ENCODE peak calls at places on chromosomes 16 and 17, in seven cellular contexts. K is HCT116, X is SK-N-SH, D is A549, P is K562, B is GM12878, V is WTC11. J is an unnamed sample.

GRCh38 chr16:85002643-85003042 is 8.7 kb downstream of the ZDHHC7 start:
- DNase-seq in K (no peak), X (no peak), D (no peak), P (no peak), B (no peak), V (no peak), J (no peak)

GRCh38 chr16:27918755-27919154 is 144.8 kb downstream of the GSG1L start:
- DNase-seq in K (peak), X (no peak), D (peak), P (no peak), B (no peak), V (no peak), J (no peak)

GRCh38 chr16:89452241-89452640 is 38.1 kb downstream of the ANKRD11 start:
- DNase-seq in K (no peak), X (no peak), D (no peak), P (no peak), B (no peak), V (no peak), J (no peak)

GRCh38 chr16:88575251-88575650 is 5.0 kb downstream of the ZC3H18 start:
- DNase-seq in K (no peak), X (no peak), D (no peak), P (no peak), B (no peak), V (no peak), J (no peak)

GRCh38 chr17:43868236-43868994 is 21.4 kb downstream of the CD300LG start:
- DNase-seq in K (no peak), X (no peak), D (no peak), P (no peak), B (no peak), V (no peak), J (peak)

GRCh38 chr16:23423496-23424049 is 29.4 kb downstream of the COG7 start:
- DNase-seq in K (peak), X (no peak), D (peak), P (no peak), B (no peak), V (no peak), J (no peak)

GRCh38 chr16:57809843-57810196 is 7.5 kb upstream of the KIFC3 start:
- DNase-seq in K (no peak), X (no peak), D (no peak), P (no peak), B (no peak), V (no peak), J (no peak)

GRCh38 chr16:15948532-15949209 is 745 bp upstream of the ABCC1 start:
- DNase-seq in K (no peak), X (no peak), D (no peak), P (no peak), B (no peak), V (no peak), J (no peak)

GRCh38 chr17:75738218-75738802 is 17.1 kb downstream of the ITGB4 start:
- DNase-seq in K (no peak), X (no peak), D (no peak), P (peak), B (no peak), V (no peak), J (peak)

GRCh38 chr17:51731941-51732722 is 426.4 kb downstream of the CA10 start:
- DNase-seq in K (no peak), X (no peak), D (no peak), P (no peak), B (no peak), V (no peak), J (no peak)

GRCh38 chr17:65742433-65743312 is 181.2 kb upstream of the AXIN2 start:
- DNase-seq in K (peak), X (peak), D (peak), P (no peak), B (no peak), V (no peak), J (no peak)

GRCh38 chr16:71867934-71868333 is 16.0 kb downstream of the ZNF821 start:
- DNase-seq in K (no peak), X (no peak), D (no peak), P (no peak), B (no peak), V (no peak), J (no peak)

GRCh38 chr17:7003745-7004144 is 7.9 kb downstream of the ALOX12 start:
- DNase-seq in K (no peak), X (no peak), D (no peak), P (no peak), B (no peak), V (no peak), J (no peak)

GRCh38 chr17:7005716-7006115 is 6.7 kb upstream of the RNASEK start:
- DNase-seq in K (no peak), X (no peak), D (no peak), P (no peak), B (no peak), V (no peak), J (no peak)

GRCh38 chr17:7007143-7007542 is 5.3 kb upstream of the RNASEK start:
- DNase-seq in K (no peak), X (no peak), D (no peak), P (no peak), B (no peak), V (no peak), J (no peak)

GRCh38 chr17:7002288-7003047 is 6.6 kb downstream of the ALOX12 start:
- DNase-seq in K (no peak), X (no peak), D (no peak), P (no peak), B (no peak), V (no peak), J (no peak)

GRCh38 chr17:7004398-7005253 is 7.8 kb upstream of the RNASEK start:
- DNase-seq in K (peak), X (peak), D (peak), P (peak), B (peak), V (no peak), J (peak)
- TF ChIP-seq MAX in K (no peak), X (no peak), D (no peak), P (no peak), B (no peak), V (no peak), J (no peak)

GRCh38 chr17:17460038-17460437 is 16.8 kb upstream of the MED9 start:
- DNase-seq in K (no peak), X (no peak), D (no peak), P (no peak), B (no peak), V (no peak), J (no peak)
- TF ChIP-seq MAX in K (no peak), X (no peak), D (no peak), P (no peak), B (no peak), V (no peak), J (no peak)

DNA sequence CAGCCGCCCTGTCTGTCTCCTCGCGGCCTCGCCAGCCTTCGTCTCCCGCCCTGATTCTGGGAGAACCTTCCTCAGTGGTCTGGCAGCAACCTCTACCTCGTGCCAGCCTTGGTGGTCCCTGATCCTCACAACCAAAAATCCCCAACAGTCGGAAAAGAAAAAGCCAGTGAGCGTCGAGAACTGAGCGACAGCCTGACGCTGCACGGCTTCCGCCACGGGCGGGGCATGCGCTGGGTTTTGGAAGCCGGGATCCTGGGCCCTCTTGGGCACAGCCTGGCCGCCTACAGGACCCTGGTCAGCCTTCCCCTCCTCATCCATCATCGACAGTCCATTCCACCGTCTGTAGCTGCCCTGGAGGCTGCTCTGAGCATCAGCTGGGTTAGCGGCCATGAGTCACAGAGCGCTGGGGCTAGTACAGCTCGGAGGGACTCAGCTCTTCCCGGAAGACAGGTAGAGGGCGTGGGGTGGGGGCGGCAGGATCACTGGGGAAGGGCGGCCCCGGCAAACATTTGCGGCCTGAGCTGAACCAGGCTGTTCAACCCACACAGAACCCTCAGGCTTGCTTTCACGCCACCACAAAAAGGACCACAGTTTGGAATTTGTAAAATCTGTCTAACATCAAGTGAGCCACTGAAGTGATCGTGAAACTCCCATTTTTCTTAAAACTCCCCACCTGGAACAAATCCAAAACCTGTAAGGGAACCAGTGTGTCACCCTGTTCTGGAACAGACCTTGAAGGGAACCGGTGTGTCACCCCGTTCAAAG is 55.4 kb upstream of the DOC2B start:
- DNase-seq in K (no peak), X (no peak), D (no peak), P (no peak), B (no peak), V (peak), J (no peak)
- TF ChIP-seq MAX in K (no peak), X (no peak), D (no peak), P (no peak), B (no peak), V (no peak), J (no peak)

GRCh38 chr17:40485851-40486512 is 15.4 kb downstream of the TNS4 start:
- DNase-seq in K (peak), X (no peak), D (peak), P (peak), B (no peak), V (no peak), J (peak)
- TF ChIP-seq MAX in K (peak), X (peak), D (peak), P (no peak), B (no peak), V (no peak), J (no peak)

GRCh38 chr17:4772235-4772613 is 538 bp downstream of the TM4SF5 start:
- DNase-seq in K (no peak), X (peak), D (no peak), P (no peak), B (no peak), V (no peak), J (no peak)

GRCh38 chr17:4769628-4770027 is 2.1 kb upstream of the TM4SF5 start:
- DNase-seq in K (no peak), X (no peak), D (no peak), P (no peak), B (no peak), V (no peak), J (no peak)

GRCh38 chr17:4768281-4768680 is 3.4 kb upstream of the TM4SF5 start:
- DNase-seq in K (no peak), X (no peak), D (no peak), P (no peak), B (no peak), V (no peak), J (no peak)

GRCh38 chr17:4771519-4772234 is at the start of gene TM4SF5:
- DNase-seq in K (no peak), X (peak), D (peak), P (no peak), B (no peak), V (no peak), J (no peak)

GRCh38 chr17:4770632-4771031 is 1.1 kb upstream of the TM4SF5 start:
- DNase-seq in K (no peak), X (no peak), D (no peak), P (no peak), B (no peak), V (no peak), J (no peak)
- TF ChIP-seq MAX in K (no peak), X (no peak), D (no peak), P (no peak), B (no peak), V (no peak), J (no peak)

DNA sequence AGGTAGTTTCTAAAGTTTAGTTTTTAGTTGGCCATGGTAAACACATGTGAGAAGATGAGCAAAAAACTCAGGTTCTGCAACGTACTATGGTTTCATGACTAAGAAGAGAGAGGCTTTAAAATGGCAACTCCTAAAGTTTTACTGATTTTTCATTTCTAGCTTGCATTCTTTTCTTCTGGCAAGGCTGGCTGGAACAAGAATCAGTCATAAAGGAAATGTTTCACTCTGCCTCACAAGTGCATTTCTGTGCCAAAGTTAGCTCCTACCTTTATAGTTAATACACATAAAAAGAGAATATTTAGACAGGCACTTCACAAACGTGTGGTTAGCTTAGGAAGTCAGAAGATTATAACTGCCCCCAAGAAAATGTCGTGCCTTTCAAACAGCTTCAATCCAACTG is 417.1 kb upstream of the CDH11 start:
- DNase-seq in K (no peak), X (no peak), D (no peak), P (no peak), B (no peak), V (no peak), J (no peak)
- TF ChIP-seq MAX in K (no peak), X (no peak), D (no peak), P (no peak), B (no peak), V (no peak), J (no peak)

DNA sequence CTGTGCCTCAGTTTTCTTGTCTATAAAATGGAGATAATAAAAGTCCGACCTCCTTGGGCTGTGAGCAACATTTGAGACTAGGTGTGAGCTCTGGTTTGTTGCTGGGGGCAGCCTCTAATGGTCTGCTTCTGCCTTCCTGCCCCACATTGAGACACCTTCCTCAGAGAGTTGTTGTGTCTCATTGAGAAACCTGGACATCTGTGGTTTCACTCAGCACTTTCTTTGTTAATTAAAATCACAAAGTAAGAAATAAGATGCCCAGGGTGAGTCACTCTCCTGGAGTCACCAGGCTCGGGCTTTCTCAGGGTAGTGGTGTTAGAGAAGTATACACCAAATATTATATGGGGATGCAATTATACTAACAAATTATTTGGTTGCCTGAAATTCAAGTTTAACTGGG is 389.2 kb upstream of the SALL1 start:
- DNase-seq in K (no peak), X (no peak), D (no peak), P (no peak), B (no peak), V (no peak), J (peak)
- TF ChIP-seq MAX in K (no peak), X (no peak), D (no peak), P (no peak), B (no peak), V (no peak), J (no peak)

GRCh38 chr17:7552621-7553051 is 3.8 kb downstream of the TNFSF12 start:
- DNase-seq in K (no peak), X (no peak), D (no peak), P (no peak), B (peak), V (no peak), J (no peak)

GRCh38 chr17:7551396-7551795 is 2.5 kb downstream of the TNFSF12 start:
- DNase-seq in K (no peak), X (no peak), D (no peak), P (no peak), B (no peak), V (no peak), J (no peak)

GRCh38 chr17:7549401-7550055 is 670 bp downstream of the TNFSF12 start:
- DNase-seq in K (no peak), X (no peak), D (peak), P (no peak), B (no peak), V (no peak), J (no peak)

GRCh38 chr17:7550359-7550758 is 1.5 kb downstream of the TNFSF12 start:
- DNase-seq in K (no peak), X (no peak), D (no peak), P (no peak), B (no peak), V (no peak), J (no peak)

DNA sequence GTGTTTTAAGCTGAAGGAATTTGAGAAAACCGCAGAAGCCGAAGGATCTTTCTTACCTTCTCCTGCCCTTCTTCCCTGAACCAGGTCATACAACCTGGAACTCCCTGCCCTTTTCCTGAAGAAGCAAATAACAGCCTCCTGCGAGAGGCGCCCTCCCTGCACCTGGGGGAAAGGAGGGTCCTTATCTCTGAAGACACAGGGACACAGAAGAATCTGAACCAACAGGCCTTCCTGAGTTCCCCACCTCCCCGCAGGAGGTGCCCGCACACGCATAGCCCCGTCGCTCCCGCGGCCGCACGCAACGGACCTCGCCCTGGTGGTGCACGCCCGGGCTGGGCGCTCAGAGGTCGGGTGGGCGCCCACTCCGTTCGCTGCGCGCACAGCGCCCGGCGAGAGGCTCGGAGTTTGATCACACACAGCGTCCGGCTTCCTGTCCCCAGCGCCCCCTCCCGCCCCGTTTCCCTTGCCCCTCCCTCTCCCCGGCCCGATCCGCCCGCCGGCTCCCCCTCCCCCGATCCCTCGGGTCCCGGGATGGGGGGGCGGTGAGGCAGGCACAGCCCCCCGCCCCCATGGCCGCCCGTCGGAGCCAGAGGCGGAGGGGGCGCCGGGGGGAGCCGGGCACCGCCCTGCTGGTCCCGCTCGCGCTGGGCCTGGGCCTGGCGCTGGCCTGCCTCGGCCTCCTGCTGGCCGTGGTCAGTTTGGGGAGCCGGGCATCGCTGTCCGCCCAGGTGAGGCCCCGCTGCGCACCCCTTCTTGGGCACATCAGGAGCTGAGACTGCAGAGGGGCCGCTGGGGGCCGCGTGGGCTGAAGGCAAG is at the start of gene TNFSF12:
- DNase-seq in K (no peak), X (peak), D (peak), P (peak), B (no peak), V (peak), J (peak)
- TF ChIP-seq MAX in K (peak), X (no peak), D (no peak), P (no peak), B (no peak), V (no peak), J (no peak)

GRCh38 chr17:69175812-69176517 is 34.3 kb upstream of the ABCA6 start:
- DNase-seq in K (peak), X (no peak), D (peak), P (no peak), B (no peak), V (no peak), J (peak)
- TF ChIP-seq MAX in K (peak), X (peak), D (peak), P (no peak), B (no peak), V (no peak), J (no peak)